ENCODE peak calls at places on chromosomes 16 and 17, in five cellular contexts. A, W, C, G and Q are unnamed samples.

GRCh38 chr17:77675411-77675810 is 283.1 kb upstream of the TNRC6C start:
- DNase-seq in A (no peak), W (no peak), C (no peak), G (no peak), Q (no peak)

GRCh38 chr16:379183-379960 is 2.4 kb downstream of the PGAP6 start:
- DNase-seq in A (no peak), W (peak), C (peak), G (peak), Q (peak)

GRCh38 chr17:70318061-70318460 is 148.7 kb downstream of the KCNJ2 start:
- DNase-seq in A (no peak), W (no peak), C (no peak), G (no peak), Q (no peak)

GRCh38 chr16:77946834-77947233 is 75.5 kb upstream of the CLEC3A start:
- DNase-seq in A (no peak), W (no peak), C (no peak), G (no peak), Q (peak)

GRCh38 chr16:19926449-19927390 is 42.1 kb upstream of the GPRC5B start:
- DNase-seq in A (peak), W (no peak), C (no peak), G (no peak), Q (no peak)

GRCh38 chr17:29568331-29569244 is at the start of gene TP53I13:
- DNase-seq in A (peak), W (peak), C (peak), G (peak), Q (peak)

GRCh38 chr17:80703109-80703508 is 158.5 kb downstream of the RPTOR start:
- DNase-seq in A (no peak), W (no peak), C (no peak), G (no peak), Q (no peak)

GRCh38 chr17:78133179-78133951 is 2.8 kb downstream of the TMC8 start:
- DNase-seq in A (no peak), W (no peak), C (no peak), G (no peak), Q (no peak)

GRCh38 chr16:30429678-30430427 is at the start of gene DCTPP1:
- DNase-seq in A (peak), W (peak), C (peak), G (peak), Q (peak)

GRCh38 chr16:86052926-86053325 is 154.0 kb downstream of the IRF8 start:
- DNase-seq in A (no peak), W (no peak), C (no peak), G (no peak), Q (no peak)